ENCODE peak calls at places on chromosomes 5 and 9, in nine cellular contexts. G, V, P, S, M, Y, H, X and Q are unnamed samples.

GRCh38 chr9:114856210-114856941 is 50.5 kb upstream of the TNFSF15 start:
- DNase-seq in G (no peak), V (no peak), P (no peak), S (no peak), M (no peak), Y (no peak), H (no peak), X (peak), Q (no peak)

GRCh38 chr9:109264865-109265532 is 55.9 kb downstream of the EPB41L4B start:
- DNase-seq in G (no peak), V (no peak), P (peak), S (no peak), M (peak), Y (no peak), H (no peak), X (no peak), Q (peak)

GRCh38 chr5:14726066-14726838 is 61.7 kb downstream of the OTULIN start:
- DNase-seq in G (no peak), V (no peak), P (no peak), S (no peak), M (no peak), Y (no peak), H (no peak), X (peak), Q (no peak)

GRCh38 chr5:37722236-37723146 is 117.3 kb downstream of the GDNF start:
- DNase-seq in G (peak), V (peak), P (no peak), S (no peak), M (no peak), Y (peak), H (peak), X (peak), Q (no peak)

GRCh38 chr5:115962565-115963402 is 509 bp downstream of the LVRN start:
- DNase-seq in G (no peak), V (no peak), P (peak), S (no peak), M (peak), Y (no peak), H (no peak), X (peak), Q (no peak)

GRCh38 chr5:37840036-37840909 is at the start of gene GDNF:
- DNase-seq in G (no peak), V (no peak), P (peak), S (no peak), M (peak), Y (no peak), H (peak), X (peak), Q (peak)

GRCh38 chr9:129746092-129746760 is 6.6 kb downstream of the PTGES start:
- DNase-seq in G (no peak), V (no peak), P (no peak), S (no peak), M (no peak), Y (no peak), H (no peak), X (peak), Q (no peak)

GRCh38 chr9:107491081-107492053 is 1.8 kb upstream of the KLF4 start:
- DNase-seq in G (no peak), V (no peak), P (peak), S (no peak), M (no peak), Y (no peak), H (no peak), X (no peak), Q (no peak)

GRCh38 chr5:35129921-35130485 is 82.3 kb upstream of the AGXT2 start:
- DNase-seq in G (peak), V (no peak), P (no peak), S (no peak), M (no peak), Y (no peak), H (peak), X (peak), Q (no peak)

GRCh38 chr9:133976191-133976861 is 15.8 kb downstream of the VAV2 start:
- DNase-seq in G (no peak), V (no peak), P (no peak), S (no peak), M (no peak), Y (no peak), H (no peak), X (no peak), Q (no peak)

GRCh38 chr5:172173771-172174170 is 14.3 kb downstream of the STK10 start:
- DNase-seq in G (peak), V (peak), P (no peak), S (no peak), M (no peak), Y (no peak), H (peak), X (peak), Q (no peak)